ENCODE peak calls at places on chromosome 7, in nine cellular contexts. N, I, D, S, F, E, J, P and G are unnamed samples.

GRCh38 chr7:67724955-67725354 is 728.3 kb downstream of the TYW1 start:
- DNase-seq in S (no peak), P (no peak), E (no peak), F (no peak), N (no peak), J (no peak), D (no peak), I (no peak), G (no peak)

GRCh38 chr7:22114440-22114981 is 168.8 kb upstream of the CDCA7L start:
- DNase-seq in I (no peak), F (no peak), J (no peak), S (no peak), E (peak; percentile 28), N (no peak), D (peak; percentile 52), P (no peak), G (no peak)

GRCh38 chr7:135678612-135679575 is 16.6 kb downstream of the STMP1 start:
- DNase-seq in S (peak; percentile 90), P (no peak), E (no peak), J (peak; percentile 82), I (no peak), F (no peak), D (no peak), N (peak; percentile 79), G (no peak)

GRCh38 chr7:116193329-116194087 is 16.8 kb upstream of the TES start:
- DNase-seq in S (no peak), D (no peak), F (no peak), I (no peak), J (no peak), E (no peak), N (no peak), P (no peak), G (no peak)

GRCh38 chr7:105911961-105912575 is 35.7 kb upstream of the ATXN7L1 start:
- DNase-seq in P (no peak), N (no peak), S (no peak), E (no peak), J (no peak), D (no peak), I (no peak), F (no peak), G (no peak)

GRCh38 chr7:16914771-16915170 is 33.0 kb upstream of the AGR3 start:
- DNase-seq in E (no peak), P (no peak), F (no peak), I (no peak), D (no peak), S (peak; percentile 59), N (no peak), J (peak; percentile 38), G (no peak)

GRCh38 chr7:142487124-142487523 is 229.3 kb upstream of the PRSS58 start:
- DNase-seq in P (no peak), D (no peak), F (no peak), E (no peak), I (no peak), N (no peak), S (no peak), J (no peak), G (no peak)

GRCh38 chr7:76009672-76010600 is 15.5 kb upstream of the TMEM120A start:
- DNase-seq in N (no peak), F (no peak), S (no peak), P (no peak), D (no peak), I (no peak), E (no peak), J (no peak), G (no peak)

GRCh38 chr7:156064921-156065386 is 252.7 kb upstream of the SHH start:
- DNase-seq in N (no peak), E (no peak), F (no peak), D (no peak), S (peak; percentile 70), P (no peak), I (no peak), J (peak; percentile 29), G (no peak)

GRCh38 chr7:46257766-46258448 is 336.8 kb upstream of the IGFBP3 start:
- DNase-seq in D (no peak), S (peak; percentile 94), F (no peak), J (peak; percentile 81), N (no peak), E (no peak), P (no peak), I (no peak), G (no peak)

GRCh38 chr7:13849528-13849892 is 140.0 kb downstream of the ETV1 start:
- DNase-seq in D (no peak), I (no peak), N (no peak), J (no peak), F (no peak), S (no peak), P (no peak), E (no peak), G (no peak)
- H3K4me1 ChIP-seq in D (no peaks in the 10 kb centered on the region), I (no peaks in the 10 kb centered on the region), N (no peaks in the 10 kb centered on the region), J (peaks cover 31% of the 10 kb centered on the region), F (no peaks in the 10 kb centered on the region), S (peaks cover 49% of the 10 kb centered on the region), P (peaks cover 13% of the 10 kb centered on the region), E (no peaks in the 10 kb centered on the region), G (peaks cover 28% of the 10 kb centered on the region)

GRCh38 chr7:29921404-29922010 is 68.1 kb downstream of the SCRN1 start:
- DNase-seq in E (no peak), D (no peak), N (no peak), J (peak; percentile 45), I (no peak), F (peak; percentile 76), S (peak; percentile 73), P (peak; percentile 58), G (peak; percentile 63)
- H3K36me3 ChIP-seq in E (peaks cover 8% of the 10 kb centered on the region), D (no peaks in the 10 kb centered on the region), N (no peaks in the 10 kb centered on the region), J (no peaks in the 10 kb centered on the region), I (peaks cover 11% of the 10 kb centered on the region), F (no peaks in the 10 kb centered on the region), S (no peaks in the 10 kb centered on the region), P (no peaks in the 10 kb centered on the region), G (peaks cover 28% of the 10 kb centered on the region)

GRCh38 chr7:121937224-121937623 is 64.3 kb downstream of the PTPRZ1 start:
- DNase-seq in I (no peak), S (no peak), E (no peak), P (no peak), D (no peak), N (no peak), J (no peak), F (no peak), G (no peak)
- H3K4me1 ChIP-seq in I (no peaks in the 10 kb centered on the region), S (no peaks in the 10 kb centered on the region), E (no peaks in the 10 kb centered on the region), P (peaks cover 2% of the 10 kb centered on the region), D (no peaks in the 10 kb centered on the region), N (no peaks in the 10 kb centered on the region), J (peaks cover 7% of the 10 kb centered on the region), F (no peaks in the 10 kb centered on the region), G (no peaks in the 10 kb centered on the region)

GRCh38 chr7:99617187-99617781 is 538 bp downstream of the ZSCAN25 start:
- DNase-seq in J (no peak), D (no peak), F (no peak), E (no peak), N (no peak), I (no peak), S (no peak), P (no peak), G (no peak)

GRCh38 chr7:99621271-99621670 is 4.5 kb downstream of the ZSCAN25 start:
- DNase-seq in S (no peak), J (no peak), F (no peak), D (no peak), I (no peak), N (no peak), P (no peak), E (no peak), G (no peak)

GRCh38 chr7:99618726-99619125 is 2.0 kb downstream of the ZSCAN25 start:
- DNase-seq in P (no peak), F (no peak), D (no peak), J (peak; percentile 96), N (no peak), I (no peak), E (no peak), S (peak; percentile 94), G (no peak)

GRCh38 chr7:99622596-99622995 is 5.8 kb downstream of the ZSCAN25 start:
- DNase-seq in F (no peak), J (peak; percentile 72), D (no peak), S (no peak), E (no peak), P (no peak), N (no peak), I (no peak), G (no peak)

GRCh38 chr7:99619571-99620130 is 2.9 kb downstream of the ZSCAN25 start:
- DNase-seq in S (no peak), P (no peak), J (no peak), F (no peak), N (no peak), I (no peak), D (no peak), E (no peak), G (no peak)
- H3K36me3 ChIP-seq in S (peaks cover 47% of the 10 kb centered on the region), P (peaks cover 7% of the 10 kb centered on the region), J (peaks cover 21% of the 10 kb centered on the region), F (peaks cover 66% of the 10 kb centered on the region), N (peaks cover 5% of the 10 kb centered on the region), I (peaks cover 5% of the 10 kb centered on the region), D (no peaks in the 10 kb centered on the region), E (peaks cover 63% of the 10 kb centered on the region), G (peaks cover 62% of the 10 kb centered on the region)